ENCODE peak calls at places on chromosomes 4 and X, in four cellular contexts. One of them, this sample, is unnamed.

GRCh38 chr4:73419106-73420038 is 15.3 kb downstream of the ALB start:
- DNase-seq in head of caudate nucleus: no peak
- DNase-seq in activated naive CD4-positive, alpha-beta T cell treated with anti-CD3 and anti-CD28 coated beads for 36 hours: no peak
- DNase-seq in iris pigment epithelial cell: no peak
- DNase-seq in this sample: no peak

GRCh38 chrX:125407314-125407713 is 87.6 kb downstream of the TEX13C start:
- DNase-seq in head of caudate nucleus: no peak
- DNase-seq in activated naive CD4-positive, alpha-beta T cell treated with anti-CD3 and anti-CD28 coated beads for 36 hours: no peak
- DNase-seq in iris pigment epithelial cell: no peak
- DNase-seq in this sample: no peak

GRCh38 chr4:86967798-86968197 is 33.0 kb downstream of the AFF1 start:
- DNase-seq in head of caudate nucleus: no peak
- DNase-seq in activated naive CD4-positive, alpha-beta T cell treated with anti-CD3 and anti-CD28 coated beads for 36 hours: no peak
- DNase-seq in iris pigment epithelial cell: peak; percentile 94
- DNase-seq in this sample: no peak

GRCh38 chr4:117064297-117064696 is 21.1 kb downstream of the TRAM1L1 start:
- DNase-seq in head of caudate nucleus: no peak
- DNase-seq in activated naive CD4-positive, alpha-beta T cell treated with anti-CD3 and anti-CD28 coated beads for 36 hours: no peak
- DNase-seq in iris pigment epithelial cell: peak; percentile 34
- DNase-seq in this sample: no peak

GRCh38 chr4:154660052-154660451 is 47.6 kb upstream of the FGG start:
- DNase-seq in head of caudate nucleus: no peak
- DNase-seq in activated naive CD4-positive, alpha-beta T cell treated with anti-CD3 and anti-CD28 coated beads for 36 hours: no peak
- DNase-seq in iris pigment epithelial cell: peak; percentile 82
- DNase-seq in this sample: no peak

GRCh38 chrX:39592776-39593175 is 505.0 kb downstream of the BCOR start:
- DNase-seq in head of caudate nucleus: no peak
- DNase-seq in activated naive CD4-positive, alpha-beta T cell treated with anti-CD3 and anti-CD28 coated beads for 36 hours: no peak
- DNase-seq in iris pigment epithelial cell: peak; percentile 8
- DNase-seq in this sample: no peak

GRCh38 chrX:98516120-98516519 is 1632.4 kb downstream of the RPA4 start:
- DNase-seq in head of caudate nucleus: no peak
- DNase-seq in activated naive CD4-positive, alpha-beta T cell treated with anti-CD3 and anti-CD28 coated beads for 36 hours: no peak
- DNase-seq in iris pigment epithelial cell: no peak
- DNase-seq in this sample: no peak

GRCh38 chr4:124178449-124179021 is 534.0 kb downstream of the ANKRD50 start:
- DNase-seq in head of caudate nucleus: no peak
- DNase-seq in activated naive CD4-positive, alpha-beta T cell treated with anti-CD3 and anti-CD28 coated beads for 36 hours: no peak
- DNase-seq in iris pigment epithelial cell: peak; percentile 55
- DNase-seq in this sample: no peak

GRCh38 chrX:138711399-138712347 is at the start of gene FGF13:
- DNase-seq in head of caudate nucleus: peak; percentile 31
- DNase-seq in activated naive CD4-positive, alpha-beta T cell treated with anti-CD3 and anti-CD28 coated beads for 36 hours: peak; percentile 17
- DNase-seq in iris pigment epithelial cell: peak; percentile 1
- DNase-seq in this sample: peak; percentile 1

GRCh38 chrX:39821011-39821708 is 276.6 kb downstream of the BCOR start:
- DNase-seq in head of caudate nucleus: peak; percentile 16
- DNase-seq in activated naive CD4-positive, alpha-beta T cell treated with anti-CD3 and anti-CD28 coated beads for 36 hours: peak; percentile 33
- DNase-seq in iris pigment epithelial cell: peak; percentile 25
- DNase-seq in this sample: peak; percentile 23

GRCh38 chrX:30283456-30284200 is 25.6 kb downstream of the NR0B1 start:
- DNase-seq in head of caudate nucleus: no peak
- DNase-seq in activated naive CD4-positive, alpha-beta T cell treated with anti-CD3 and anti-CD28 coated beads for 36 hours: no peak
- DNase-seq in iris pigment epithelial cell: peak; percentile 87
- DNase-seq in this sample: no peak

GRCh38 chr4:30656828-30657227 is 63.3 kb upstream of the PCDH7 start:
- DNase-seq in head of caudate nucleus: no peak
- DNase-seq in activated naive CD4-positive, alpha-beta T cell treated with anti-CD3 and anti-CD28 coated beads for 36 hours: no peak
- DNase-seq in iris pigment epithelial cell: no peak
- DNase-seq in this sample: no peak

GRCh38 chr4:44674471-44674870 is 3.7 kb upstream of the GUF1 start:
- DNase-seq in head of caudate nucleus: no peak
- DNase-seq in activated naive CD4-positive, alpha-beta T cell treated with anti-CD3 and anti-CD28 coated beads for 36 hours: no peak
- DNase-seq in iris pigment epithelial cell: no peak
- DNase-seq in this sample: no peak

GRCh38 chr4:95204267-95204835 is 344.4 kb downstream of the UNC5C start:
- DNase-seq in head of caudate nucleus: no peak
- DNase-seq in activated naive CD4-positive, alpha-beta T cell treated with anti-CD3 and anti-CD28 coated beads for 36 hours: no peak
- DNase-seq in iris pigment epithelial cell: peak; percentile 3
- DNase-seq in this sample: no peak

GRCh38 chr4:97845758-97846157 is 297.5 kb downstream of the STPG2 start:
- DNase-seq in head of caudate nucleus: no peak
- DNase-seq in activated naive CD4-positive, alpha-beta T cell treated with anti-CD3 and anti-CD28 coated beads for 36 hours: no peak
- DNase-seq in iris pigment epithelial cell: no peak
- DNase-seq in this sample: no peak